ENCODE peak calls at places on chromosomes 6 and 20, in six cellular contexts. E, Q, D, T, N and H are unnamed samples.
A peak's percentile ranks its signal among the peaks of the same experiment; 100 is the strongest.

GRCh38 chr6:43575772-43576551 is at the start of the genes POLH and XPO5:
- DNase-seq in Q (peak; percentile 96), T (peak; percentile 91), D (peak; percentile 93), N (peak; percentile 94), E (peak; percentile 88), H (peak; percentile 68)

GRCh38 chr6:37324131-37325033 is 29.4 kb upstream of the RNF8 start:
- DNase-seq in N (no peak), Q (no peak), E (peak; percentile 70), D (peak; percentile 47), T (no peak), H (no peak)

GRCh38 chr20:9600562-9600961 is 86.2 kb downstream of the LAMP5 start:
- DNase-seq in T (no peak), E (no peak), D (no peak), Q (peak; percentile 76), N (no peak), H (no peak)

GRCh38 chr6:39432311-39433025 is 110.0 kb upstream of the KCNK16 start:
- DNase-seq in D (no peak), E (no peak), N (no peak), T (no peak), Q (no peak), H (no peak)

GRCh38 chr6:106084973-106085686 is 1.0 kb upstream of the PRDM1 start:
- DNase-seq in Q (peak; percentile 71), T (no peak), D (peak; percentile 80), E (peak; percentile 68), N (no peak), H (no peak)

GRCh38 chr20:7470912-7471311 is 469.3 kb downstream of the HAO1 start:
- DNase-seq in N (peak; percentile 48), T (no peak), Q (peak; percentile 65), D (no peak), E (no peak), H (no peak)

GRCh38 chr6:159169193-159169555 is at the start of gene FNDC1:
- DNase-seq in D (peak; percentile 6), E (no peak), Q (peak; percentile 51), N (peak; percentile 48), T (peak; percentile 66), H (peak; percentile 88)

GRCh38 chr20:62142252-62143117 is 709 bp downstream of the PSMA7 start:
- DNase-seq in T (no peak), E (no peak), Q (no peak), D (no peak), N (no peak), H (no peak)

GRCh38 chr6:43009124-43009523 is 4.6 kb downstream of the MEA1 start:
- DNase-seq in N (no peak), D (peak; percentile 39), Q (peak; percentile 62), T (no peak), E (peak; percentile 27), H (no peak)

GRCh38 chr6:142810952-142811514 is 133.9 kb downstream of the HIVEP2 start:
- DNase-seq in T (no peak), N (no peak), D (peak; percentile 68), Q (peak; percentile 35), E (peak; percentile 88), H (no peak)

GRCh38 chr6:134908906-134909516 is 40.9 kb downstream of the ALDH8A1 start:
- DNase-seq in E (peak; percentile 100), T (no peak), D (peak; percentile 92), Q (peak; percentile 20), N (no peak), H (no peak)

GRCh38 chr6:8462169-8462568 is 26.8 kb upstream of the SLC35B3 start:
- DNase-seq in N (no peak), E (no peak), T (no peak), Q (no peak), D (no peak), H (no peak)

GRCh38 chr20:62714006-62714405 is 5.4 kb downstream of the NTSR1 start:
- DNase-seq in D (no peak), Q (no peak), E (no peak), N (no peak), T (no peak), H (no peak)

GRCh38 chr6:31861150-31861549 is 1.5 kb downstream of the NEU1 start:
- DNase-seq in N (no peak), E (no peak), Q (no peak), D (no peak), T (no peak), H (no peak)

GRCh38 chr20:62321521-62321948 is 18.7 kb downstream of the ADRM1 start:
- DNase-seq in T (no peak), D (peak; percentile 27), E (no peak), N (peak; percentile 78), Q (peak; percentile 67), H (no peak)

GRCh38 chr6:159871911-159872310 is 18.9 kb upstream of the MAS1 start:
- DNase-seq in T (no peak), N (no peak), E (peak; percentile 10), D (no peak), Q (peak; percentile 18), H (no peak)

GRCh38 chr20:373171-373890 is 7.2 kb upstream of the TRIB3 start:
- DNase-seq in N (peak; percentile 52), Q (peak; percentile 94), T (no peak), D (peak; percentile 99), E (peak; percentile 92), H (no peak)

GRCh38 chr20:14992071-14992654 is 654.8 kb upstream of the FLRT3 start:
- DNase-seq in D (no peak), T (no peak), N (no peak), E (no peak), Q (no peak), H (no peak)

GRCh38 chr6:10529231-10529801 is 8.2 kb downstream of the GCNT2 start:
- DNase-seq in D (no peak), Q (no peak), N (peak; percentile 18), T (no peak), E (no peak), H (no peak)

GRCh38 chr6:74705451-74705850 is 500.4 kb downstream of the COL12A1 start:
- DNase-seq in N (no peak), Q (no peak), E (peak; percentile 13), D (no peak), T (no peak), H (no peak)

GRCh38 chr6:56318851-56319250 is 71.5 kb upstream of the COL21A1 start:
- DNase-seq in N (no peak), T (no peak), E (no peak), Q (no peak), D (no peak), H (no peak)

GRCh38 chr6:141580121-141580520 is 552.6 kb upstream of the GJE1 start:
- DNase-seq in Q (no peak), E (peak; percentile 22), N (no peak), T (no peak), D (no peak), H (no peak)

GRCh38 chr6:25972128-25972527 is 9.5 kb downstream of the TRIM38 start:
- DNase-seq in T (no peak), Q (no peak), D (no peak), E (no peak), N (no peak), H (no peak)

GRCh38 chr6:98384334-98384733 is 450.0 kb upstream of the POU3F2 start:
- DNase-seq in Q (no peak), T (no peak), D (no peak), N (no peak), E (no peak), H (no peak)

GRCh38 chr6:2556761-2557160 is 194.0 kb downstream of the MYLK4 start:
- DNase-seq in T (no peak), Q (no peak), E (no peak), N (no peak), D (no peak), H (no peak)

GRCh38 chr6:143843689-143844405 is 709 bp downstream of the LTV1 start:
- DNase-seq in Q (peak; percentile 6), E (peak; percentile 11), N (no peak), T (no peak), D (peak; percentile 45), H (no peak)

GRCh38 chr6:15401769-15402250 is 155.9 kb downstream of the JARID2 start:
- DNase-seq in T (no peak), D (peak; percentile 32), N (no peak), E (no peak), Q (no peak), H (no peak)

DNA sequence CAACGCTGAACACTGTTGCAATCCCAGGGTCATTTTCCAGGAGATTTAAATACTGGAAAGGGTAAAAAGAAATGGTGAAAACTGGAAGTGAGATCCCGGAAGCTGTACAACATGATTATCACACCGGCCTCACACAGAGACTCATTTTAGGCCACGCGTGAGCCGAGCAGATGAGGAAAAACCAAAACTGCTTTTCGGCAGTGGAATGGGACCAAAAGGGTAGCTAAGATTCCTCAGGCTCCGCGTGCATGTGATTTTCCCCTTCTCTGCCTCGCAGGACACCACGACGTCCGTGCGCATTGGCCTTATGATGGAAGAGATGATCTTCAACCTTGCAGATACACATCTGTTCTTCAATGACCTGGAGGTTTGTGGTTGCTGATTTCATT is 213.7 kb downstream of the ZMYND8 start:
- DNase-seq in Q (no peak), D (no peak), E (no peak), T (no peak), N (no peak), H (no peak)
- H3K18ac ChIP-seq in Q (no peak overlapping the region), D (no peak overlapping the region), E (no peak overlapping the region), T (no peak overlapping the region), N (no peak overlapping the region), H (no peak overlapping the region)

DNA sequence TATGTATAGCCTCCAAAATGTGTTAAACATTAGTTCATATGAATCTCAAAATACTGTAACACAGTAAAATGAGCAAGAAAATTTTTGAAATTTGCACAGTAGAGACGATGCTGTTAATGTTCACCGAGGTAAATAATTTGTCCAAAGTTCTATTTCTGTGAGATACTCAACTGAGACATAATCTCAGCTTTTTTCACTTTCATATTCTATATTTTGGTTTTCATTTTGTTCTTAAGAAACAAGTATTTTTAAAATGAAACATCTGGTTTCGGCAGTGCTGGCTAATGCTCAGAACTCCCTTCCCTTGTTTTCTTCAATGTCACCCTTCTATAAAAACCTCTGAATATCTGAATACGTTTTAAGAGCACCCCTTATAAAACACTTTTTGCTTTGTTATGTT is 353.2 kb downstream of the LAMA2 start:
- DNase-seq in D (no peak), E (no peak), Q (no peak), T (no peak), N (no peak), H (no peak)
- H3K4me2 ChIP-seq in D (no peak overlapping the region), E (no peak overlapping the region), Q (no peak overlapping the region), T (no peak overlapping the region), N (no peak overlapping the region), H (no peak overlapping the region)

DNA sequence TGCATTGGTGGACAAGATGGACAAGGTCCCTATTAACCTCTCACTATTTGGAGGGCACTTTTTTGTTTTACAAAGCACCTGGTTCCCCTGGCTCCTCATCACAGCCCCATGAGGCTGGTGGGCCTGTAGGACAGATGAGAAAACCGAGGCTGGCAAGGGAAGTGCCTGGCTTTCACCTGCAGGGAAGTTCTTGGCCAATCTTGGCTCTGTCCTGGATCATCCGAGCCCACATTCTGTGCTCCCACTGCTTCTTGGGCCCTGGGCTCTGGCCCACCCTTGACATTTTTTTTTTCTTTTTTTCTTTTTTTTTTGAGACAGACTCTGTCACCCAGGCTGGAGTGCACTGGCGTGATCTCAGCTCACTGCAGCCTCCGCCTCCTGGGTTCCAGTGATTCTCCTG is 14.7 kb downstream of the SLC13A3 start:
- DNase-seq in E (no peak), D (no peak), Q (no peak), N (no peak), T (no peak), H (no peak)
- H3K18ac ChIP-seq in E (no peak overlapping the region), D (no peak overlapping the region), Q (no peak overlapping the region), N (no peak overlapping the region), T (no peak overlapping the region), H (no peak overlapping the region)

DNA sequence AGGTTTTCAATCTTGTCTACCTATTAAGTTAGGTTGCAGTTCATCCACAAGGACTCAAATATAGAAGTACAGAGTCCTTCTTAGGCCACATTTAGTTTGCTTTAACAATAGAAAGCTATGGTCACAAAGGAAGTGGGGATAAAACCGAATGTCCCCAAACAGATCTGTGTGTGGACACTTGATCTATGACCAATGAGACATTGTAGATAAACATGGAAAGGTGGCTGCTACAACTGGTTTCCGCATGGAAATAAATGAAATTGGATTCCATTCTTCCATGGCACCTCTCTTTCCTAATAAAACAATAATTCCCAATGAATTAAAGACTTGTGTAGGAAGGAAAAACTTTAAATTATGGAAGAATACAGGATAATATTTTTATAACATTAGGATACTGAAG is 20.4 kb upstream of the DOK5 start:
- DNase-seq in E (no peak), Q (no peak), N (no peak), T (no peak), D (no peak), H (no peak)
- H3K4me2 ChIP-seq in E (no peak overlapping the region), Q (no peak overlapping the region), N (no peak overlapping the region), T (no peak overlapping the region), D (no peak overlapping the region), H (no peak overlapping the region)